ENCODE peak calls at places on chromosome 15, in six cellular contexts. I is endothelial cell of umbilical vein, X is H1, F is H9, P is GM23338, Z is Karpas-422. T is an unnamed sample. For H3K79me2, the result is how much of the 10 kb centered on the place peaks cover.

GRCh38 chr15:70347766-70348558 is 250.2 kb upstream of the TLE3 start:
- DNase-seq in I (no peak), X (no peak), F (no peak), P (no peak), Z (peak), T (no peak)

GRCh38 chr15:36632196-36632595 is 52.8 kb downstream of the CDIN1 start:
- DNase-seq in I (no peak), X (no peak), F (no peak), P (no peak), Z (no peak), T (peak)

GRCh38 chr15:94412979-94413741 is 181.8 kb downstream of the MCTP2 start:
- DNase-seq in I (peak), X (no peak), F (no peak), P (peak), Z (peak), T (no peak)

GRCh38 chr15:44728576-44729393 is 7.5 kb upstream of the TRIM69 start:
- DNase-seq in I (peak), X (peak), F (peak), P (peak), Z (peak), T (peak)

GRCh38 chr15:51240066-51240465 is 98.3 kb downstream of the CYP19A1 start:
- DNase-seq in I (no peak), X (no peak), F (no peak), P (no peak), Z (no peak), T (no peak)

GRCh38 chr15:78103406-78104118 is 11.2 kb downstream of the SH2D7 start:
- DNase-seq in I (no peak), X (no peak), F (no peak), P (no peak), Z (no peak), T (no peak)

GRCh38 chr15:98754283-98755022 is 106.1 kb downstream of the IGF1R start:
- DNase-seq in I (peak), X (no peak), F (no peak), P (peak), Z (no peak), T (peak)

GRCh38 chr15:77118787-77119410 is 48.0 kb upstream of the TSPAN3 start:
- DNase-seq in I (peak), X (no peak), F (no peak), P (peak), Z (peak), T (peak)

GRCh38 chr15:60275624-60276023 is 122.2 kb downstream of the ANXA2 start:
- DNase-seq in I (no peak), X (no peak), F (no peak), P (peak), Z (no peak), T (no peak)

GRCh38 chr15:78049691-78050440 is 27.6 kb downstream of the TBC1D2B start:
- DNase-seq in I (no peak), X (no peak), F (no peak), P (no peak), Z (no peak), T (peak)

GRCh38 chr15:59283717-59284336 is 77.2 kb downstream of the LDHAL6B start:
- DNase-seq in I (no peak), X (peak), F (no peak), P (no peak), Z (no peak), T (no peak)

GRCh38 chr15:80249973-80250372 is 2.0 kb downstream of the CTXND1 start:
- DNase-seq in I (no peak), X (no peak), F (no peak), P (no peak), Z (no peak), T (no peak)

GRCh38 chr15:64825431-64826294 is at the start of gene PIF1:
- DNase-seq in I (peak), X (peak), F (peak), P (peak), Z (peak), T (peak)

GRCh38 chr15:64828985-64829384 is 3.5 kb upstream of the PIF1 start:
- DNase-seq in I (no peak), X (no peak), F (no peak), P (no peak), Z (no peak), T (peak)

DNA sequence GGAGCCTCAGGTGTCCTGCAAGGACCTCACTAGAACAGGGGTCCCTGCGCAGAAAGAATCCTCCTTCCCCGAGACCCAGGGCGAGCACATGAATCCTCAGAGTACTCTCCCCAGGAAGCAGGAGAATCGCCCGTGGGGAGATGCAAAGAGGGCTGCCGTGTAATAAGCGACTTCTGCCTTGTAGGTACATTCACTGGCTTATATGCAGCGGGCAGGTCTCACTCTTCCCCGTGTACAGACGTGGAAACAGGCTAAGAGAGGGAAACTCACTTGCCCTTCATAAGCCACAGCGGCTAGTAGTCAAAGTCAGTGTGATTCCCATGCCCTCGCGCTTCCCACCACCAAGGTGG is 391 bp downstream of the PIF1 start:
- DNase-seq in I (no peak), X (no peak), F (no peak), P (no peak), Z (peak), T (peak)
- H3K79me2 ChIP-seq in I (under half), X (under half), F (under half), P (half or more), Z (under half), T (under half)

DNA sequence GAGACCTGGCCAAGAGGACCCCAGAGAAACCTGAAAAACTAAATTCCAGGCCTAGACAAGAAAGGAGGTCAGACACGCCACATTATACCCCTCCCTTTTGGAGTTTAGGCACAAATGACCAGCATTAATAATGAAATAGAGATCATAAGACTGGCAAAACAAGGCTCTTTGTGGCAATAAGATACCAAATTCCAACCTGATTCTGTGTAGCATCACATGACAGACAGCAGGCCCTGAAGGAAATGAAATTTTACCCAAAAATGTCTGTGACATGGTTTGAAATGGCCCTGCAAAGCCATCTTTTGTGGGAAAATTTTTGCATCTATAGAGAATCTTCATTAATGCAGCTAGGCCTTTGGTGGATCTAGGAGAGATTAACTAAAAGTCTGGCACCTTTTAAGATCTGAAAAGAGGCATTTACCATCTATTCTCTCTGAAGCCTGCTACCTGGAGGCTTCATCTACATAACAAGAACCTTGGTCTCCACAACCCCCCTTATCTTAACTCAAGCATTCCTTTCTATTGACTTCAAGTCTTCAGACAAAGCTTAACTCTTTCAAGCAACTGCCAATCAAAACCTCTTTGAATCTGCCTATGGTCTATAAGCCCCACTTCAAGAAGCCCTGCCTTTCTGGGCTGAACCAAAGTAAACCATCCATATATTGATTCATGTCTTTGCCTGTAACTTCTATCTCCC is 8.0 kb downstream of the FAM174B start:
- DNase-seq in I (no peak), X (peak), F (peak), P (peak), Z (no peak), T (no peak)
- H3K79me2 ChIP-seq in I (half or more), X (half or more), F (under half), P (half or more), Z (under half), T (under half)

DNA sequence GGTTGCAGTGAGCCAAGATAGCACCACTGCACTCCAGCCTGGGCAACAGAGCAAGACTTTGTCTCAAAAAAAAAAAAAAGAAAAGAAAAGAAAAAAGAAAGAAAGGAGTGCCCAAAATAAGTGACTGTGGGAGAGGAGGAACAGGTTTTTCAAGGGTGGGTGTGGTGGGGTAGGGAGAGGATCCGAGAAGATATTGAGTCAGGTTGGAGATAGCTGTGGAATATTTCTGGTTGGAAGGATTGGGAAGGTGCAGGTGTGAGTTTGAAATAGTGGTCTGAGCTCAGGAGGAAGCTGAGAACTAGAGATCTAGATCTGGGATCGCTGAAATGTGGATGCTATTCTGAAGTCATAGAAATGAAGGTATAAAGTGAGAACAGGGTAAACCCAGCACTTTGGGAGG is 7.8 kb downstream of the SCAMP2 start:
- DNase-seq in I (no peak), X (no peak), F (no peak), P (no peak), Z (no peak), T (no peak)
- H3K79me2 ChIP-seq in I (under half), X (under half), F (under half), P (under half), Z (half or more), T (half or more)

GRCh38 chr15:74568594-74568993 is 27.6 kb downstream of the ARID3B start:
- DNase-seq in I (no peak), X (no peak), F (no peak), P (no peak), Z (no peak), T (no peak)

GRCh38 chr15:74565381-74566085 is 24.5 kb downstream of the ARID3B start:
- DNase-seq in I (no peak), X (no peak), F (no peak), P (no peak), Z (no peak), T (no peak)

GRCh38 chr15:74569731-74570070 is 28.7 kb downstream of the ARID3B start:
- DNase-seq in I (no peak), X (no peak), F (no peak), P (no peak), Z (no peak), T (no peak)

GRCh38 chr15:74563442-74563841 is 22.4 kb downstream of the ARID3B start:
- DNase-seq in I (no peak), X (no peak), F (no peak), P (no peak), Z (no peak), T (no peak)

DNA sequence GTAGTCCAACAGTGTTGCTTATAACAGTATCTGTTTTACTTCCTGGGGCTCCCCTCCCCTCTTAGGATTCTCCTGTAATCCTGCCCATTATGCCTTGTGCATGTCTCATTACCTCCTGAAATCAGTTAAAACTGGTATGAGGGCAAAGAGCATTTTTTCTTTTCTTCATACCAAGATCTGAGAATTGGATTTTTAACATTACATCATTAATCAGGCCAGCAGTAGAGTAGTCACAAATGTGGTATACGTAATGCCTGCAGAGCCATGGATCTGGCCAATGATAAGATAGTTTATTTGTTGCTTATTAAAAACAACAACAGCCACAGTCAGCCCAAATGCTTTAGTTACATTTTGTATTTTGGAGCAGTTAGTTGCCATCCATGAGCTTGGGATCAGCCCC is 23.2 kb downstream of the ARID3B start:
- DNase-seq in I (no peak), X (no peak), F (no peak), P (no peak), Z (no peak), T (no peak)
- H3K79me2 ChIP-seq in I (under half), X (half or more), F (under half), P (half or more), Z (under half), T (under half)

GRCh38 chr15:68061578-68061977 is 7.5 kb downstream of the PIAS1 start:
- DNase-seq in I (no peak), X (no peak), F (no peak), P (no peak), Z (no peak), T (no peak)

GRCh38 chr15:68062214-68062613 is 8.1 kb downstream of the PIAS1 start:
- DNase-seq in I (no peak), X (no peak), F (no peak), P (no peak), Z (no peak), T (no peak)

GRCh38 chr15:68063606-68064005 is 9.5 kb downstream of the PIAS1 start:
- DNase-seq in I (no peak), X (no peak), F (no peak), P (no peak), Z (no peak), T (no peak)

GRCh38 chr15:68059630-68060029 is 5.5 kb downstream of the PIAS1 start:
- DNase-seq in I (no peak), X (no peak), F (no peak), P (no peak), Z (no peak), T (no peak)

GRCh38 chr15:68062946-68063345 is 8.8 kb downstream of the PIAS1 start:
- DNase-seq in I (no peak), X (no peak), F (no peak), P (peak), Z (no peak), T (no peak)
- H3K79me2 ChIP-seq in I (half or more), X (half or more), F (under half), P (half or more), Z (half or more), T (half or more)

DNA sequence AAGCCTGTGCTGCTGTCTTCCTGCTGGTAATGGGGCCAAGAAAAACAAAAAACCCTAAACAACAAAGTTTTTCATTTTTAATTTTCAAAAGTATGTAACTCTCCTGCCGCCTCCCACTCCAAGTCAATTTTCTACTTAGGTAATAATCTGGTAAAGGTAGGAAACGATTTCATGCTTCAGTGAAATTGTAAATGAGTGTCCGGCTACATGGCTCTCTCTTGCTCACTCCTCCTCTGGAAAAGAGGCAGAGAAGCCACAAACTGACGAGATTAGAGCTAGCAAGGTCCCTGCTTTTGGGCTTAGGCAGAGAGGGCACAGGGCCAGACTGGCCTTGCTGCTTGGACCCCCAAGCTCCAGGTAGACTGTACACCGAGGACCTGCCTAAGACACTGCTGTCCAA is 23.4 kb downstream of the KLHL25 start:
- DNase-seq in I (no peak), X (no peak), F (no peak), P (no peak), Z (no peak), T (no peak)
- H3K79me2 ChIP-seq in I (under half), X (half or more), F (under half), P (half or more), Z (under half), T (half or more)

T was measured in astrocyte.